ENCODE peak calls at places on chromosomes 11 and 22, in five cellular contexts. E is stimulated activated naive B cell treated with anti-CD40 and anti-IgM and Interleukin-4, amounts not matched to agents 10 μg/mL and 1 μg/mL and 100 μg/mL, for 72 hours; H is activated CD4-positive, alpha-beta T cell treated with anti-CD3 and anti-CD28 coated beads, Interleukin-2, amount 50 U/mL, for 24 hours; S is iPS DF 19.7; W is EH. X is an unnamed sample.
A peak's percentile ranks its signal among the peaks of the same experiment; 100 is the strongest.

GRCh38 chr11:131966667-131967066 is 596.3 kb downstream of the NTM start:
- DNase-seq in E (no peak), H (no peak), S (no peak), W (no peak), X (no peak)

GRCh38 chr11:61362542-61362875 is 335 bp downstream of the TMEM138 start:
- DNase-seq in E (no peak), H (peak; percentile 27), S (no peak), W (peak; percentile 58), X (peak; percentile 51)

GRCh38 chr11:45802531-45803317 is 2.2 kb upstream of the SLC35C1 start:
- DNase-seq in E (no peak), H (no peak), S (no peak), W (no peak), X (no peak)

GRCh38 chr22:35442471-35442870 is 42.5 kb downstream of the MCM5 start:
- DNase-seq in E (no peak), H (no peak), S (no peak), W (no peak), X (no peak)

GRCh38 chr11:115941481-115941993 is 437.3 kb upstream of the CADM1 start:
- DNase-seq in E (no peak), H (no peak), S (no peak), W (no peak), X (no peak)

GRCh38 chr11:34631737-34632104 is 10.8 kb downstream of the EHF start:
- DNase-seq in E (no peak), H (no peak), S (no peak), W (no peak), X (no peak)

GRCh38 chr22:20430641-20431519 is 6.7 kb downstream of the SCARF2 start:
- DNase-seq in E (peak; percentile 30), H (peak; percentile 28), S (no peak), W (no peak), X (peak; percentile 75)

GRCh38 chr11:7677801-7678201 is 4.5 kb upstream of the CYB5R2 start:
- DNase-seq in E (no peak), H (no peak), S (no peak), W (peak; percentile 66), X (no peak)

GRCh38 chr11:117495357-117495756 is 167.7 kb downstream of the CEP164 start:
- DNase-seq in E (no peak), H (no peak), S (no peak), W (no peak), X (no peak)

GRCh38 chr11:61683961-61684869 is 4.0 kb downstream of the DAGLA start:
- DNase-seq in E (no peak), H (no peak), S (no peak), W (no peak), X (no peak)

GRCh38 chr22:17969732-17970131 is 54.6 kb downstream of the MICAL3 start:
- DNase-seq in E (no peak), H (no peak), S (no peak), W (peak; percentile 98), X (no peak)

GRCh38 chr11:104033561-104033960 is 2.9 kb upstream of the DDI1 start:
- DNase-seq in E (no peak), H (no peak), S (no peak), W (no peak), X (no peak)

GRCh38 chr22:17137226-17137625 is 16.1 kb upstream of the TMEM121B start:
- DNase-seq in E (no peak), H (no peak), S (no peak), W (no peak), X (no peak)

GRCh38 chr11:62678770-62679696 is at the start of gene UBXN1:
- DNase-seq in E (peak; percentile 87), H (peak; percentile 86), S (no peak), W (peak; percentile 88), X (peak; percentile 93)

GRCh38 chr22:43818981-43819690 is 7.0 kb upstream of the EFCAB6 start:
- DNase-seq in E (no peak), H (no peak), S (no peak), W (no peak), X (no peak)

GRCh38 chr11:128735935-128736610 is 42.2 kb downstream of the FLI1 start:
- DNase-seq in E (no peak), H (no peak), S (no peak), W (no peak), X (peak; percentile 44)

GRCh38 chr11:134511255-134511654 is 99.2 kb upstream of the B3GAT1 start:
- DNase-seq in E (no peak), H (no peak), S (no peak), W (no peak), X (no peak)

GRCh38 chr11:67507242-67507890 is 596 bp downstream of the CDK2AP2 start:
- DNase-seq in E (no peak), H (no peak), S (peak; percentile 73), W (peak; percentile 82), X (no peak)

GRCh38 chr11:125429174-125429707 is 66.8 kb downstream of the FEZ1 start:
- DNase-seq in E (peak; percentile 33), H (peak; percentile 24), S (no peak), W (peak; percentile 49), X (peak; percentile 74)

GRCh38 chr11:62542111-62542745 is 4.4 kb downstream of the AHNAK start:
- DNase-seq in E (no peak), H (no peak), S (no peak), W (no peak), X (peak; percentile 23)

GRCh38 chr22:17980013-17980510 is 44.3 kb downstream of the MICAL3 start:
- DNase-seq in E (no peak), H (no peak), S (no peak), W (no peak), X (no peak)

GRCh38 chr11:95584180-95584579 is 205.4 kb downstream of the FAM76B start:
- DNase-seq in E (no peak), H (no peak), S (no peak), W (peak; percentile 15), X (no peak)

GRCh38 chr11:75263944-75264349 is 23.4 kb downstream of the TPBGL start:
- DNase-seq in E (no peak), H (no peak), S (no peak), W (peak; percentile 15), X (no peak)

X was measured in GM13977.